ENCODE peak calls at places on chromosomes 13 and 19, in nine cellular contexts. One of them, this sample, is unnamed.

GRCh38 chr13:105908581-105908980 is 626.9 kb downstream of the EFNB2 start:
- DNase-seq in fibroblast of pulmonary artery: no peak
- DNase-seq in WERI-Rb-1: no peak
- DNase-seq in Caco-2: no peak
- DNase-seq in fibroblast of villous mesenchyme: no peak
- DNase-seq in AG04450: no peak
- DNase-seq in NT2/D1: no peak
- DNase-seq in dorsolateral prefrontal cortex: no peak
- DNase-seq in HAP-1: no peak
- DNase-seq in this sample: no peak

GRCh38 chr13:26967119-26968038 is 204.2 kb downstream of the USP12 start:
- DNase-seq in fibroblast of pulmonary artery: peak
- DNase-seq in WERI-Rb-1: no peak
- DNase-seq in Caco-2: no peak
- DNase-seq in fibroblast of villous mesenchyme: peak
- DNase-seq in AG04450: peak
- DNase-seq in NT2/D1: no peak
- DNase-seq in dorsolateral prefrontal cortex: no peak
- DNase-seq in HAP-1: no peak
- DNase-seq in this sample: no peak

GRCh38 chr13:110520431-110521295 is 40.9 kb downstream of the RAB20 start:
- DNase-seq in fibroblast of pulmonary artery: peak
- DNase-seq in WERI-Rb-1: no peak
- DNase-seq in Caco-2: no peak
- DNase-seq in fibroblast of villous mesenchyme: peak
- DNase-seq in AG04450: peak
- DNase-seq in NT2/D1: no peak
- DNase-seq in dorsolateral prefrontal cortex: peak
- DNase-seq in HAP-1: no peak
- DNase-seq in this sample: no peak

GRCh38 chr13:38386421-38386820 is 36.8 kb downstream of the UFM1 start:
- DNase-seq in fibroblast of pulmonary artery: peak
- DNase-seq in WERI-Rb-1: no peak
- DNase-seq in Caco-2: no peak
- DNase-seq in fibroblast of villous mesenchyme: peak
- DNase-seq in AG04450: no peak
- DNase-seq in NT2/D1: no peak
- DNase-seq in dorsolateral prefrontal cortex: no peak
- DNase-seq in HAP-1: no peak
- DNase-seq in this sample: no peak

GRCh38 chr19:4373601-4374441 is 26.5 kb downstream of the SH3GL1 start:
- DNase-seq in fibroblast of pulmonary artery: peak
- DNase-seq in WERI-Rb-1: no peak
- DNase-seq in Caco-2: no peak
- DNase-seq in fibroblast of villous mesenchyme: peak
- DNase-seq in AG04450: no peak
- DNase-seq in NT2/D1: no peak
- DNase-seq in dorsolateral prefrontal cortex: peak
- DNase-seq in HAP-1: no peak
- DNase-seq in this sample: no peak

GRCh38 chr13:68987585-68987984 is 1120.0 kb upstream of the ATXN8OS start:
- DNase-seq in fibroblast of pulmonary artery: no peak
- DNase-seq in WERI-Rb-1: no peak
- DNase-seq in Caco-2: no peak
- DNase-seq in fibroblast of villous mesenchyme: no peak
- DNase-seq in AG04450: no peak
- DNase-seq in NT2/D1: no peak
- DNase-seq in dorsolateral prefrontal cortex: no peak
- DNase-seq in HAP-1: no peak
- DNase-seq in this sample: no peak

GRCh38 chr19:55677572-55678028 is 2.6 kb downstream of the EPN1 start:
- DNase-seq in fibroblast of pulmonary artery: no peak
- DNase-seq in WERI-Rb-1: no peak
- DNase-seq in Caco-2: no peak
- DNase-seq in fibroblast of villous mesenchyme: no peak
- DNase-seq in AG04450: no peak
- DNase-seq in NT2/D1: no peak
- DNase-seq in dorsolateral prefrontal cortex: no peak
- DNase-seq in HAP-1: no peak
- DNase-seq in this sample: no peak

GRCh38 chr19:48683349-48683748 is 10.5 kb upstream of the NTN5 start:
- DNase-seq in fibroblast of pulmonary artery: peak
- DNase-seq in WERI-Rb-1: no peak
- DNase-seq in Caco-2: no peak
- DNase-seq in fibroblast of villous mesenchyme: peak
- DNase-seq in AG04450: no peak
- DNase-seq in NT2/D1: no peak
- DNase-seq in dorsolateral prefrontal cortex: peak
- DNase-seq in HAP-1: no peak
- DNase-seq in this sample: no peak

GRCh38 chr13:38328699-38329098 is 21.0 kb upstream of the UFM1 start:
- DNase-seq in fibroblast of pulmonary artery: no peak
- DNase-seq in WERI-Rb-1: no peak
- DNase-seq in Caco-2: no peak
- DNase-seq in fibroblast of villous mesenchyme: no peak
- DNase-seq in AG04450: no peak
- DNase-seq in NT2/D1: no peak
- DNase-seq in dorsolateral prefrontal cortex: no peak
- DNase-seq in HAP-1: no peak
- DNase-seq in this sample: no peak

GRCh38 chr13:34201050-34201913 is 383.3 kb downstream of the RFC3 start:
- DNase-seq in fibroblast of pulmonary artery: peak
- DNase-seq in WERI-Rb-1: no peak
- DNase-seq in Caco-2: no peak
- DNase-seq in fibroblast of villous mesenchyme: peak
- DNase-seq in AG04450: peak
- DNase-seq in NT2/D1: no peak
- DNase-seq in dorsolateral prefrontal cortex: no peak
- DNase-seq in HAP-1: no peak
- DNase-seq in this sample: peak

GRCh38 chr19:30118760-30119159 is 176.7 kb downstream of the URI1 start:
- DNase-seq in fibroblast of pulmonary artery: no peak
- DNase-seq in WERI-Rb-1: no peak
- DNase-seq in Caco-2: no peak
- DNase-seq in fibroblast of villous mesenchyme: no peak
- DNase-seq in AG04450: no peak
- DNase-seq in NT2/D1: no peak
- DNase-seq in dorsolateral prefrontal cortex: no peak
- DNase-seq in HAP-1: no peak
- DNase-seq in this sample: no peak

GRCh38 chr19:48713041-48713863 is 6.3 kb downstream of the MAMSTR start:
- DNase-seq in fibroblast of pulmonary artery: no peak
- DNase-seq in WERI-Rb-1: peak
- DNase-seq in Caco-2: peak
- DNase-seq in fibroblast of villous mesenchyme: no peak
- DNase-seq in AG04450: no peak
- DNase-seq in NT2/D1: no peak
- DNase-seq in dorsolateral prefrontal cortex: no peak
- DNase-seq in HAP-1: peak
- DNase-seq in this sample: no peak

GRCh38 chr13:41649659-41650058 is 192.3 kb downstream of the RGCC start:
- DNase-seq in fibroblast of pulmonary artery: peak
- DNase-seq in WERI-Rb-1: no peak
- DNase-seq in Caco-2: peak
- DNase-seq in fibroblast of villous mesenchyme: no peak
- DNase-seq in AG04450: no peak
- DNase-seq in NT2/D1: no peak
- DNase-seq in dorsolateral prefrontal cortex: no peak
- DNase-seq in HAP-1: no peak
- DNase-seq in this sample: no peak

GRCh38 chr19:52703917-52704316 is 30.9 kb downstream of the ZNF611 start:
- DNase-seq in fibroblast of pulmonary artery: no peak
- DNase-seq in WERI-Rb-1: no peak
- DNase-seq in Caco-2: no peak
- DNase-seq in fibroblast of villous mesenchyme: no peak
- DNase-seq in AG04450: no peak
- DNase-seq in NT2/D1: no peak
- DNase-seq in dorsolateral prefrontal cortex: no peak
- DNase-seq in HAP-1: no peak
- DNase-seq in this sample: no peak

GRCh38 chr13:43229506-43229905 is 206.1 kb downstream of the DNAJC15 start:
- DNase-seq in fibroblast of pulmonary artery: peak
- DNase-seq in WERI-Rb-1: no peak
- DNase-seq in Caco-2: no peak
- DNase-seq in fibroblast of villous mesenchyme: peak
- DNase-seq in AG04450: peak
- DNase-seq in NT2/D1: no peak
- DNase-seq in dorsolateral prefrontal cortex: no peak
- DNase-seq in HAP-1: no peak
- DNase-seq in this sample: no peak

GRCh38 chr13:113969311-113969972 is 4.4 kb downstream of the C13orf46 start:
- DNase-seq in fibroblast of pulmonary artery: no peak
- DNase-seq in WERI-Rb-1: no peak
- DNase-seq in Caco-2: no peak
- DNase-seq in fibroblast of villous mesenchyme: no peak
- DNase-seq in AG04450: no peak
- DNase-seq in NT2/D1: no peak
- DNase-seq in dorsolateral prefrontal cortex: no peak
- DNase-seq in HAP-1: no peak
- DNase-seq in this sample: no peak

GRCh38 chr19:40090256-40091204 is at the start of gene ZNF780A:
- DNase-seq in fibroblast of pulmonary artery: peak
- DNase-seq in WERI-Rb-1: peak
- DNase-seq in Caco-2: peak
- DNase-seq in fibroblast of villous mesenchyme: peak
- DNase-seq in AG04450: peak
- DNase-seq in NT2/D1: peak
- DNase-seq in dorsolateral prefrontal cortex: peak
- DNase-seq in HAP-1: peak
- DNase-seq in this sample: peak

GRCh38 chr19:47107953-47108746 is 5.4 kb downstream of the ZC3H4 start:
- DNase-seq in fibroblast of pulmonary artery: no peak
- DNase-seq in WERI-Rb-1: no peak
- DNase-seq in Caco-2: no peak
- DNase-seq in fibroblast of villous mesenchyme: no peak
- DNase-seq in AG04450: no peak
- DNase-seq in NT2/D1: no peak
- DNase-seq in dorsolateral prefrontal cortex: no peak
- DNase-seq in HAP-1: no peak
- DNase-seq in this sample: no peak

GRCh38 chr13:50026788-50027473 is 11.7 kb downstream of the KCNRG start:
- DNase-seq in fibroblast of pulmonary artery: no peak
- DNase-seq in WERI-Rb-1: no peak
- DNase-seq in Caco-2: no peak
- DNase-seq in fibroblast of villous mesenchyme: no peak
- DNase-seq in AG04450: no peak
- DNase-seq in NT2/D1: no peak
- DNase-seq in dorsolateral prefrontal cortex: no peak
- DNase-seq in HAP-1: no peak
- DNase-seq in this sample: no peak

GRCh38 chr13:20714563-20715339 is 11.3 kb downstream of the IL17D start:
- DNase-seq in fibroblast of pulmonary artery: peak
- DNase-seq in WERI-Rb-1: no peak
- DNase-seq in Caco-2: no peak
- DNase-seq in fibroblast of villous mesenchyme: peak
- DNase-seq in AG04450: peak
- DNase-seq in NT2/D1: no peak
- DNase-seq in dorsolateral prefrontal cortex: no peak
- DNase-seq in HAP-1: no peak
- DNase-seq in this sample: peak

GRCh38 chr13:29396446-29396845 is 199.0 kb downstream of the SLC7A1 start:
- DNase-seq in fibroblast of pulmonary artery: no peak
- DNase-seq in WERI-Rb-1: no peak
- DNase-seq in Caco-2: no peak
- DNase-seq in fibroblast of villous mesenchyme: no peak
- DNase-seq in AG04450: no peak
- DNase-seq in NT2/D1: no peak
- DNase-seq in dorsolateral prefrontal cortex: no peak
- DNase-seq in HAP-1: no peak
- DNase-seq in this sample: no peak

GRCh38 chr19:51703655-51704515 is 10.8 kb downstream of the SPACA6 start:
- DNase-seq in fibroblast of pulmonary artery: peak
- DNase-seq in WERI-Rb-1: peak
- DNase-seq in Caco-2: peak
- DNase-seq in fibroblast of villous mesenchyme: peak
- DNase-seq in AG04450: peak
- DNase-seq in NT2/D1: peak
- DNase-seq in dorsolateral prefrontal cortex: peak
- DNase-seq in HAP-1: peak
- DNase-seq in this sample: peak

GRCh38 chr19:50016225-50016807 is 8.9 kb downstream of the VRK3 start:
- DNase-seq in fibroblast of pulmonary artery: no peak
- DNase-seq in WERI-Rb-1: no peak
- DNase-seq in Caco-2: no peak
- DNase-seq in fibroblast of villous mesenchyme: no peak
- DNase-seq in AG04450: no peak
- DNase-seq in NT2/D1: no peak
- DNase-seq in dorsolateral prefrontal cortex: no peak
- DNase-seq in HAP-1: no peak
- DNase-seq in this sample: no peak
- H3K4me3 ChIP-seq in fibroblast of pulmonary artery: no peak
- H3K4me3 ChIP-seq in WERI-Rb-1: no peak
- H3K4me3 ChIP-seq in Caco-2: no peak
- H3K4me3 ChIP-seq in fibroblast of villous mesenchyme: no peak
- H3K4me3 ChIP-seq in AG04450: no peak
- H3K4me3 ChIP-seq in NT2/D1: no peak
- H3K4me3 ChIP-seq in dorsolateral prefrontal cortex: no peak
- H3K4me3 ChIP-seq in HAP-1: no peak
- H3K4me3 ChIP-seq in this sample: no peak

GRCh38 chr19:7904074-7905020 is 670 bp downstream of the MAP2K7 start:
- DNase-seq in fibroblast of pulmonary artery: no peak
- DNase-seq in WERI-Rb-1: no peak
- DNase-seq in Caco-2: no peak
- DNase-seq in fibroblast of villous mesenchyme: peak
- DNase-seq in AG04450: no peak
- DNase-seq in NT2/D1: no peak
- DNase-seq in dorsolateral prefrontal cortex: no peak
- DNase-seq in HAP-1: no peak
- DNase-seq in this sample: no peak
- H3K4me3 ChIP-seq in fibroblast of pulmonary artery: peak
- H3K4me3 ChIP-seq in WERI-Rb-1: peak
- H3K4me3 ChIP-seq in Caco-2: peak
- H3K4me3 ChIP-seq in fibroblast of villous mesenchyme: peak
- H3K4me3 ChIP-seq in AG04450: peak
- H3K4me3 ChIP-seq in NT2/D1: peak
- H3K4me3 ChIP-seq in dorsolateral prefrontal cortex: peak
- H3K4me3 ChIP-seq in HAP-1: peak
- H3K4me3 ChIP-seq in this sample: peak

GRCh38 chr13:107266657-107267056 is 698.7 kb upstream of the ARGLU1 start:
- DNase-seq in fibroblast of pulmonary artery: peak
- DNase-seq in WERI-Rb-1: no peak
- DNase-seq in Caco-2: no peak
- DNase-seq in fibroblast of villous mesenchyme: peak
- DNase-seq in AG04450: no peak
- DNase-seq in NT2/D1: no peak
- DNase-seq in dorsolateral prefrontal cortex: no peak
- DNase-seq in HAP-1: no peak
- DNase-seq in this sample: no peak
- H3K4me3 ChIP-seq in fibroblast of pulmonary artery: no peak
- H3K4me3 ChIP-seq in WERI-Rb-1: no peak
- H3K4me3 ChIP-seq in Caco-2: no peak
- H3K4me3 ChIP-seq in fibroblast of villous mesenchyme: no peak
- H3K4me3 ChIP-seq in AG04450: no peak
- H3K4me3 ChIP-seq in NT2/D1: no peak
- H3K4me3 ChIP-seq in dorsolateral prefrontal cortex: no peak
- H3K4me3 ChIP-seq in HAP-1: no peak
- H3K4me3 ChIP-seq in this sample: no peak

DNA sequence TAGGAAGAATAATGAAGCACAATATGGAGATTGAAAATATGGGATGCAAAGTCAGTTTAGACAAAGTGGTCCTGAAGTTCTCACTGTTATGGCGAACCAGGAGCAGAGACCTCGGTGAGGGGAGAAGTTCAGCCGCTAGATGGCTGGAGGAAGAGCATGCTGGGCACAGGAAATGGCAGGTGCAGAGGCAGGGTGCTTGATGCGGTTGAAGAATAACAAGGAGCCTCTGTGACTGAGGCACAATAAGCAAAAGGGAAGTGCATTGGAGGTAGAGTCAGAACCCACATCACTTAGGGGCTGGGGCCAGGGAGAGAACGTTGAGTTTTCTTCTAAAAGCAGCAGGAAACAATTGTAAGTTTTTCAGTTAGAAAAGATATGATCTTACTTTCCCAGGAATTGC is 1725.2 kb downstream of the EFNB2 start:
- DNase-seq in fibroblast of pulmonary artery: no peak
- DNase-seq in WERI-Rb-1: no peak
- DNase-seq in Caco-2: no peak
- DNase-seq in fibroblast of villous mesenchyme: no peak
- DNase-seq in AG04450: no peak
- DNase-seq in NT2/D1: no peak
- DNase-seq in dorsolateral prefrontal cortex: no peak
- DNase-seq in HAP-1: no peak
- DNase-seq in this sample: no peak
- H3K4me3 ChIP-seq in fibroblast of pulmonary artery: no peak
- H3K4me3 ChIP-seq in WERI-Rb-1: no peak
- H3K4me3 ChIP-seq in Caco-2: no peak
- H3K4me3 ChIP-seq in fibroblast of villous mesenchyme: no peak
- H3K4me3 ChIP-seq in AG04450: no peak
- H3K4me3 ChIP-seq in NT2/D1: no peak
- H3K4me3 ChIP-seq in dorsolateral prefrontal cortex: no peak
- H3K4me3 ChIP-seq in HAP-1: no peak
- H3K4me3 ChIP-seq in this sample: no peak

This sample was measured in skeletal muscle cell.